ENCODE peak calls at places on chromosome 14, in ten cellular contexts. One of them, this sample, is unnamed. For H3K27me3 and H3K9me3, the result is how much of the 10 kb centered on the place peaks cover.

GRCh38 chr14:90426663-90427062 is 29.8 kb downstream of the CALM1 start:
- DNase-seq in CD8-positive, alpha-beta memory T cell: no peak
- DNase-seq in spleen: no peak
- DNase-seq in lower lobe of right lung: no peak
- DNase-seq in gastrocnemius medialis: no peak
- DNase-seq in lung: no peak
- DNase-seq in AG04450: no peak
- DNase-seq in CD4-positive, CD25-positive, alpha-beta regulatory T cell: no peak
- DNase-seq in prostate gland: peak
- DNase-seq in fibroblast of lung: peak
- DNase-seq in this sample: no peak

GRCh38 chr14:58752782-58753181 is 115.0 kb downstream of the DACT1 start:
- DNase-seq in CD8-positive, alpha-beta memory T cell: no peak
- DNase-seq in spleen: peak
- DNase-seq in lower lobe of right lung: peak
- DNase-seq in gastrocnemius medialis: peak
- DNase-seq in lung: peak
- DNase-seq in AG04450: no peak
- DNase-seq in CD4-positive, CD25-positive, alpha-beta regulatory T cell: no peak
- DNase-seq in prostate gland: peak
- DNase-seq in fibroblast of lung: no peak
- DNase-seq in this sample: peak

GRCh38 chr14:105853907-105854599 is 327.7 kb downstream of the TMEM121 start:
- DNase-seq in CD8-positive, alpha-beta memory T cell: no peak
- DNase-seq in spleen: peak
- DNase-seq in lower lobe of right lung: peak
- DNase-seq in gastrocnemius medialis: no peak
- DNase-seq in lung: no peak
- DNase-seq in AG04450: no peak
- DNase-seq in CD4-positive, CD25-positive, alpha-beta regulatory T cell: no peak
- DNase-seq in prostate gland: no peak
- DNase-seq in fibroblast of lung: no peak
- DNase-seq in this sample: no peak

GRCh38 chr14:90726656-90727055 is 89.6 kb downstream of the TTC7B start:
- DNase-seq in CD8-positive, alpha-beta memory T cell: no peak
- DNase-seq in spleen: no peak
- DNase-seq in lower lobe of right lung: peak
- DNase-seq in gastrocnemius medialis: peak
- DNase-seq in lung: peak
- DNase-seq in AG04450: no peak
- DNase-seq in CD4-positive, CD25-positive, alpha-beta regulatory T cell: no peak
- DNase-seq in prostate gland: peak
- DNase-seq in fibroblast of lung: peak
- DNase-seq in this sample: peak

GRCh38 chr14:77868552-77869300 is 68.8 kb downstream of the ADCK1 start:
- DNase-seq in CD8-positive, alpha-beta memory T cell: no peak
- DNase-seq in spleen: no peak
- DNase-seq in lower lobe of right lung: no peak
- DNase-seq in gastrocnemius medialis: no peak
- DNase-seq in lung: no peak
- DNase-seq in AG04450: no peak
- DNase-seq in CD4-positive, CD25-positive, alpha-beta regulatory T cell: no peak
- DNase-seq in prostate gland: no peak
- DNase-seq in fibroblast of lung: no peak
- DNase-seq in this sample: no peak

GRCh38 chr14:102323102-102323501 is 3.6 kb downstream of the ZNF839 start:
- DNase-seq in CD8-positive, alpha-beta memory T cell: no peak
- DNase-seq in spleen: peak
- DNase-seq in lower lobe of right lung: peak
- DNase-seq in gastrocnemius medialis: peak
- DNase-seq in lung: peak
- DNase-seq in AG04450: peak
- DNase-seq in CD4-positive, CD25-positive, alpha-beta regulatory T cell: peak
- DNase-seq in prostate gland: peak
- DNase-seq in fibroblast of lung: peak
- DNase-seq in this sample: peak

GRCh38 chr14:31263485-31264133 is 56.0 kb upstream of the HECTD1 start:
- DNase-seq in CD8-positive, alpha-beta memory T cell: no peak
- DNase-seq in spleen: no peak
- DNase-seq in lower lobe of right lung: no peak
- DNase-seq in gastrocnemius medialis: no peak
- DNase-seq in lung: peak
- DNase-seq in AG04450: peak
- DNase-seq in CD4-positive, CD25-positive, alpha-beta regulatory T cell: no peak
- DNase-seq in prostate gland: no peak
- DNase-seq in fibroblast of lung: peak
- DNase-seq in this sample: peak

GRCh38 chr14:78448483-78449094 is 278.4 kb downstream of the NRXN3 start:
- DNase-seq in CD8-positive, alpha-beta memory T cell: no peak
- DNase-seq in spleen: no peak
- DNase-seq in lower lobe of right lung: no peak
- DNase-seq in gastrocnemius medialis: no peak
- DNase-seq in lung: peak
- DNase-seq in AG04450: no peak
- DNase-seq in CD4-positive, CD25-positive, alpha-beta regulatory T cell: peak
- DNase-seq in prostate gland: peak
- DNase-seq in fibroblast of lung: peak
- DNase-seq in this sample: peak

GRCh38 chr14:70123796-70124195 is 65.0 kb downstream of the SLC8A3 start:
- DNase-seq in CD8-positive, alpha-beta memory T cell: no peak
- DNase-seq in spleen: no peak
- DNase-seq in lower lobe of right lung: no peak
- DNase-seq in gastrocnemius medialis: no peak
- DNase-seq in lung: no peak
- DNase-seq in AG04450: no peak
- DNase-seq in CD4-positive, CD25-positive, alpha-beta regulatory T cell: no peak
- DNase-seq in prostate gland: no peak
- DNase-seq in fibroblast of lung: no peak
- DNase-seq in this sample: no peak

DNA sequence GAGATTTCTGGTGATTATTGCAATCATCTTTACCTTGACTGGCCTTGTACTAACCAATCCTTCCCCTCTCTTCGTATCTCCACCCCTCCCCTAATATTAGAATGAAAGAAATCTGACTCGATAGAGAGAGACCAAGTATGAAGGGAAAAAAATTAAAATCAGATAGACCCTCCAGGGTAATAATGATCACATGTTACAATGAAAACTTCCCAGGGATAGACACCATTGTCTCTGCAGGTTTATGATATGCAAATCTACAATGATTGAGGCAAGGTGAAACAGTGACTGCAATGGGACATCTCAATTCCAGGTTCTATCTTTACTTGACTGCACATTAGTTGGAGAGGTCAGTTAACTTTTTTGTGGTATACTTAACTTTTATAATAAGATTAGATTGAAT is 1.5 kb upstream of the NFKBIA start:
- DNase-seq in CD8-positive, alpha-beta memory T cell: no peak
- DNase-seq in spleen: no peak
- DNase-seq in lower lobe of right lung: no peak
- DNase-seq in gastrocnemius medialis: no peak
- DNase-seq in lung: no peak
- DNase-seq in AG04450: no peak
- DNase-seq in CD4-positive, CD25-positive, alpha-beta regulatory T cell: no peak
- DNase-seq in prostate gland: no peak
- DNase-seq in fibroblast of lung: no peak
- DNase-seq in this sample: no peak
- H3K4me3 ChIP-seq in CD8-positive, alpha-beta memory T cell: no peak
- H3K4me3 ChIP-seq in spleen: peak
- H3K4me3 ChIP-seq in lower lobe of right lung: peak
- H3K4me3 ChIP-seq in gastrocnemius medialis: peak
- H3K4me3 ChIP-seq in lung: no peak
- H3K4me3 ChIP-seq in AG04450: no peak
- H3K4me3 ChIP-seq in CD4-positive, CD25-positive, alpha-beta regulatory T cell: peak
- H3K4me3 ChIP-seq in prostate gland: no peak
- H3K4me3 ChIP-seq in fibroblast of lung: no peak
- H3K4me3 ChIP-seq in this sample: peak

GRCh38 chr14:96739511-96739910 is 57.7 kb upstream of the VRK1 start:
- DNase-seq in CD8-positive, alpha-beta memory T cell: no peak
- DNase-seq in spleen: no peak
- DNase-seq in lower lobe of right lung: no peak
- DNase-seq in gastrocnemius medialis: no peak
- DNase-seq in lung: no peak
- DNase-seq in AG04450: no peak
- DNase-seq in CD4-positive, CD25-positive, alpha-beta regulatory T cell: no peak
- DNase-seq in prostate gland: no peak
- DNase-seq in fibroblast of lung: no peak
- DNase-seq in this sample: no peak
- H3K27me3 ChIP-seq in CD8-positive, alpha-beta memory T cell: under half
- H3K27me3 ChIP-seq in spleen: under half
- H3K27me3 ChIP-seq in lower lobe of right lung: half or more
- H3K27me3 ChIP-seq in gastrocnemius medialis: half or more
- H3K27me3 ChIP-seq in lung: under half
- H3K27me3 ChIP-seq in AG04450: under half
- H3K27me3 ChIP-seq in CD4-positive, CD25-positive, alpha-beta regulatory T cell: under half
- H3K27me3 ChIP-seq in prostate gland: under half
- H3K27me3 ChIP-seq in fibroblast of lung: under half
- H3K27me3 ChIP-seq in this sample: half or more

GRCh38 chr14:66939409-66939808 is 249.8 kb upstream of the GARIN2 start:
- DNase-seq in CD8-positive, alpha-beta memory T cell: no peak
- DNase-seq in spleen: no peak
- DNase-seq in lower lobe of right lung: no peak
- DNase-seq in gastrocnemius medialis: no peak
- DNase-seq in lung: no peak
- DNase-seq in AG04450: no peak
- DNase-seq in CD4-positive, CD25-positive, alpha-beta regulatory T cell: no peak
- DNase-seq in prostate gland: no peak
- DNase-seq in fibroblast of lung: no peak
- DNase-seq in this sample: no peak

GRCh38 chr14:66944872-66945271 is 244.4 kb upstream of the GARIN2 start:
- DNase-seq in CD8-positive, alpha-beta memory T cell: no peak
- DNase-seq in spleen: no peak
- DNase-seq in lower lobe of right lung: no peak
- DNase-seq in gastrocnemius medialis: no peak
- DNase-seq in lung: no peak
- DNase-seq in AG04450: no peak
- DNase-seq in CD4-positive, CD25-positive, alpha-beta regulatory T cell: peak
- DNase-seq in prostate gland: no peak
- DNase-seq in fibroblast of lung: peak
- DNase-seq in this sample: no peak
- H3K9me3 ChIP-seq in CD8-positive, alpha-beta memory T cell: under half
- H3K9me3 ChIP-seq in spleen: half or more
- H3K9me3 ChIP-seq in lower lobe of right lung: half or more
- H3K9me3 ChIP-seq in gastrocnemius medialis: under half
- H3K9me3 ChIP-seq in lung: under half
- H3K9me3 ChIP-seq in AG04450: under half
- H3K9me3 ChIP-seq in CD4-positive, CD25-positive, alpha-beta regulatory T cell: half or more
- H3K9me3 ChIP-seq in prostate gland: under half
- H3K9me3 ChIP-seq in fibroblast of lung: under half
- H3K9me3 ChIP-seq in this sample: under half

DNA sequence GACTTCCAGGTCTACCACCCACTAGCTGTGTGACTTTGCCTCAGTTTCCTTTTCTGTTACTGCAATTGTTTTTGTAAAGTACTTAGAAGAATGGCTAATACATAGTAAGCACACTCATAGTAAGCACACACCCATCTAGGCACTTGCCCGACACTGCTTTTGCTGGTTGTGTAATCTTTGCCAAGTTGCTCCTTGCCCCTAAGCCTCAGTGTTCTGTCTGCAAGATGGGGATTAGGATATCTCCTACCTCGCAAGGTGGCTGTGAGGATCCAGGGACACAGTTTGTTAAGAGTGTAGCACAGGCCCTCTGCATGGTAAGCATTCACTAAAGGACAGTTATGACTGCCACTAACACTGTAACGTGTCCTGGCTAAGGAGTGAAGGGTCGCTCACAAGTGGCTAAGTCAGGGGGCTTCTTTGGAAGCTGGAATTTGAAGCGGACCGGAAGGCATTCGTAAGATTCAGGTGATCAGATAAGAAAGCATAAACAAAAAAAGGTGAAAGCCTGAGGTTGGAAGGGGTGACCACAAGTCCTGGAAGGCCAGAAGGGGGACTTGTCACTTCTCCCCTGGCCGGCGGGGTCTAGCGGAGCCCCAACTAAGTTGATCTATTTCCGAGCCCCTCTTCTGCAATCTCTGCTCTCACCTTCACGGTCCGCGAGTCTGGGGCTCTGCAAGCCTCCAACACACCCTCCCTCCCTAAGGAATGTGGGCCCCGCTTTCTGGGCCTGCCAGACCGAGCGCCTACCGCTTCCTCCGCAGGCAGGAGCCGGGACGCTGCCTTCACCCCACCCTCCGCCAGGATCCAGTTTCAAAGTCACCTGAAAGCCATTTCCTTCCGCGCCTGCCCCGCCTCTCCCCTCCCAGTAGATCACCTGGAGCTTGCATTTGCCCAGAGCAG is 1.5 kb upstream of the PLEKHG3 start:
- DNase-seq in CD8-positive, alpha-beta memory T cell: peak
- DNase-seq in spleen: peak
- DNase-seq in lower lobe of right lung: peak
- DNase-seq in gastrocnemius medialis: no peak
- DNase-seq in lung: peak
- DNase-seq in AG04450: no peak
- DNase-seq in CD4-positive, CD25-positive, alpha-beta regulatory T cell: peak
- DNase-seq in prostate gland: peak
- DNase-seq in fibroblast of lung: no peak
- DNase-seq in this sample: no peak
- H3K4me3 ChIP-seq in CD8-positive, alpha-beta memory T cell: peak
- H3K4me3 ChIP-seq in spleen: peak
- H3K4me3 ChIP-seq in lower lobe of right lung: peak
- H3K4me3 ChIP-seq in gastrocnemius medialis: no peak
- H3K4me3 ChIP-seq in lung: no peak
- H3K4me3 ChIP-seq in AG04450: no peak
- H3K4me3 ChIP-seq in CD4-positive, CD25-positive, alpha-beta regulatory T cell: peak
- H3K4me3 ChIP-seq in prostate gland: peak
- H3K4me3 ChIP-seq in fibroblast of lung: no peak
- H3K4me3 ChIP-seq in this sample: no peak

DNA sequence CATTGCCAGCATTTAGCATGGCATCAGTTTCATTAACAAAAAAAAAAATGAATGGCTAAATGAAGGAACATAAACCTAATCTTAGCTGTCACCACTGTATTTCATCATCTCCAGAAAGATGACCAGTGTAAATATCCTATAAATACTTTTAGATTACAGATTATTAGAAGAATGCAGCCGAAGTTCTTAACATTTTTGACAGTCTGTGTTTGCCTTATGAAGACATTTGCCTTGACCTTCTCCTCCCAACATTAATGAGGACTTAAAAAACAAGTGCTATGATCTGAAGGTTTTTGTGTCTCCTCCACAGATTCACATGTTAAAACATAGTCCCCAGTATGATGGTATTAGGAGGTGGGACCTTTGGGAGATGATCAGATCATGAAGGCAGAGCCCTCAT is 253.0 kb downstream of the SNAPC1 start:
- DNase-seq in CD8-positive, alpha-beta memory T cell: no peak
- DNase-seq in spleen: no peak
- DNase-seq in lower lobe of right lung: no peak
- DNase-seq in gastrocnemius medialis: no peak
- DNase-seq in lung: no peak
- DNase-seq in AG04450: no peak
- DNase-seq in CD4-positive, CD25-positive, alpha-beta regulatory T cell: no peak
- DNase-seq in prostate gland: no peak
- DNase-seq in fibroblast of lung: peak
- DNase-seq in this sample: no peak
- H3K27me3 ChIP-seq in CD8-positive, alpha-beta memory T cell: under half
- H3K27me3 ChIP-seq in spleen: under half
- H3K27me3 ChIP-seq in lower lobe of right lung: under half
- H3K27me3 ChIP-seq in gastrocnemius medialis: under half
- H3K27me3 ChIP-seq in lung: under half
- H3K27me3 ChIP-seq in AG04450: under half
- H3K27me3 ChIP-seq in CD4-positive, CD25-positive, alpha-beta regulatory T cell: under half
- H3K27me3 ChIP-seq in prostate gland: under half
- H3K27me3 ChIP-seq in fibroblast of lung: under half
- H3K27me3 ChIP-seq in this sample: under half